ENCODE peak calls at places on chromosomes 1 and 21, in eight cellular contexts. One of them, this sample, is unnamed. For H3K9me3, the result is how much of the 10 kb centered on the place peaks cover.

GRCh38 chr1:170680428-170680827 is 16.5 kb downstream of the PRRX1 start:
- DNase-seq in stomach: no peak
- DNase-seq in prostate gland: no peak
- DNase-seq in tibial nerve: no peak
- DNase-seq in K562: no peak
- DNase-seq in body of pancreas: no peak
- DNase-seq in transverse colon: no peak
- DNase-seq in suprapubic skin: no peak
- DNase-seq in this sample: no peak

GRCh38 chr1:51924455-51924854 is 45.9 kb upstream of the NRDC start:
- DNase-seq in suprapubic skin: no peak
- DNase-seq in prostate gland: no peak
- DNase-seq in K562: peak
- DNase-seq in body of pancreas: no peak
- DNase-seq in stomach: no peak
- DNase-seq in tibial nerve: no peak
- DNase-seq in transverse colon: no peak
- DNase-seq in this sample: no peak

GRCh38 chr21:45108808-45109800 is 34.7 kb downstream of the ADARB1 start:
- DNase-seq in tibial nerve: no peak
- DNase-seq in transverse colon: no peak
- DNase-seq in body of pancreas: no peak
- DNase-seq in stomach: no peak
- DNase-seq in K562: no peak
- DNase-seq in prostate gland: no peak
- DNase-seq in suprapubic skin: no peak
- DNase-seq in this sample: no peak

GRCh38 chr1:25006770-25007169 is 76.7 kb upstream of the RUNX3 start:
- DNase-seq in K562: no peak
- DNase-seq in transverse colon: no peak
- DNase-seq in tibial nerve: peak
- DNase-seq in prostate gland: peak
- DNase-seq in stomach: peak
- DNase-seq in body of pancreas: peak
- DNase-seq in suprapubic skin: no peak
- DNase-seq in this sample: peak

GRCh38 chr1:7831458-7831857 is 21.4 kb downstream of the UTS2 start:
- DNase-seq in K562: peak
- DNase-seq in stomach: no peak
- DNase-seq in tibial nerve: no peak
- DNase-seq in transverse colon: no peak
- DNase-seq in body of pancreas: no peak
- DNase-seq in suprapubic skin: no peak
- DNase-seq in prostate gland: no peak
- DNase-seq in this sample: no peak

GRCh38 chr1:41361495-41362356 is 492 bp downstream of the FOXO6 start:
- DNase-seq in prostate gland: no peak
- DNase-seq in transverse colon: no peak
- DNase-seq in tibial nerve: no peak
- DNase-seq in body of pancreas: peak
- DNase-seq in stomach: no peak
- DNase-seq in suprapubic skin: peak
- DNase-seq in K562: peak
- DNase-seq in this sample: no peak

GRCh38 chr1:21334214-21335087 is 44.2 kb upstream of the ECE1 start:
- DNase-seq in K562: peak
- DNase-seq in prostate gland: no peak
- DNase-seq in suprapubic skin: no peak
- DNase-seq in body of pancreas: peak
- DNase-seq in transverse colon: peak
- DNase-seq in stomach: peak
- DNase-seq in tibial nerve: peak
- DNase-seq in this sample: no peak

GRCh38 chr1:9201421-9202239 is 32.9 kb upstream of the H6PD start:
- DNase-seq in body of pancreas: no peak
- DNase-seq in suprapubic skin: no peak
- DNase-seq in K562: no peak
- DNase-seq in stomach: no peak
- DNase-seq in tibial nerve: peak
- DNase-seq in prostate gland: no peak
- DNase-seq in transverse colon: peak
- DNase-seq in this sample: no peak

GRCh38 chr1:9362488-9362887 is 69.8 kb downstream of the SPSB1 start:
- DNase-seq in body of pancreas: no peak
- DNase-seq in tibial nerve: no peak
- DNase-seq in prostate gland: no peak
- DNase-seq in transverse colon: no peak
- DNase-seq in K562: no peak
- DNase-seq in suprapubic skin: no peak
- DNase-seq in stomach: no peak
- DNase-seq in this sample: no peak

GRCh38 chr21:46012154-46012553 is 30.6 kb downstream of the COL6A1 start:
- DNase-seq in suprapubic skin: no peak
- DNase-seq in prostate gland: no peak
- DNase-seq in body of pancreas: no peak
- DNase-seq in transverse colon: no peak
- DNase-seq in tibial nerve: no peak
- DNase-seq in stomach: no peak
- DNase-seq in K562: no peak
- DNase-seq in this sample: no peak

GRCh38 chr1:183602510-183602909 is 12.3 kb upstream of the NCF2 start:
- DNase-seq in suprapubic skin: no peak
- DNase-seq in K562: no peak
- DNase-seq in transverse colon: no peak
- DNase-seq in body of pancreas: no peak
- DNase-seq in prostate gland: no peak
- DNase-seq in tibial nerve: no peak
- DNase-seq in stomach: no peak
- DNase-seq in this sample: no peak

DNA sequence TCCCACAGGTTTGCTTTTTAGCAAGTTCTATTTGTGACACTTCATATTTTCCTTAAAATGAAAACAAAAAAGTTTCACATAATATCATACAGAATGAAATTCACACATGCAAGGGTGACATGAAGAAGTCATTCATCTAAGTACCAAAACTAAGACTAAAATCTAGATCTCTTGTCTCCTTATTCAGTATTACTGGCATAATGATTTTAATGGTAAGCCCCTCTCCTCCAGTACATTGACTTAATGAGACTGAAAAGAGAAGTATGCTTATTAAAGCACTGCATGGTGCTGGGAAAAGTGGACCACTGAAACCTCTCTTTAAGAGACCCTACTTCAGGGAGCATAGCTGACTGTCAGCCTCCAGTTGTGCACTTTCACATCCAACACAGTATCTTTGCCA is 99.5 kb downstream of the NEGR1 start:
- DNase-seq in body of pancreas: no peak
- DNase-seq in stomach: no peak
- DNase-seq in prostate gland: no peak
- DNase-seq in transverse colon: no peak
- DNase-seq in tibial nerve: no peak
- DNase-seq in K562: no peak
- DNase-seq in suprapubic skin: no peak
- DNase-seq in this sample: no peak
- H3K9me3 ChIP-seq in body of pancreas: under half
- H3K9me3 ChIP-seq in stomach: under half
- H3K9me3 ChIP-seq in prostate gland: under half
- H3K9me3 ChIP-seq in transverse colon: under half
- H3K9me3 ChIP-seq in tibial nerve: under half
- H3K9me3 ChIP-seq in K562: under half
- H3K9me3 ChIP-seq in suprapubic skin: under half
- H3K9me3 ChIP-seq in this sample: under half

DNA sequence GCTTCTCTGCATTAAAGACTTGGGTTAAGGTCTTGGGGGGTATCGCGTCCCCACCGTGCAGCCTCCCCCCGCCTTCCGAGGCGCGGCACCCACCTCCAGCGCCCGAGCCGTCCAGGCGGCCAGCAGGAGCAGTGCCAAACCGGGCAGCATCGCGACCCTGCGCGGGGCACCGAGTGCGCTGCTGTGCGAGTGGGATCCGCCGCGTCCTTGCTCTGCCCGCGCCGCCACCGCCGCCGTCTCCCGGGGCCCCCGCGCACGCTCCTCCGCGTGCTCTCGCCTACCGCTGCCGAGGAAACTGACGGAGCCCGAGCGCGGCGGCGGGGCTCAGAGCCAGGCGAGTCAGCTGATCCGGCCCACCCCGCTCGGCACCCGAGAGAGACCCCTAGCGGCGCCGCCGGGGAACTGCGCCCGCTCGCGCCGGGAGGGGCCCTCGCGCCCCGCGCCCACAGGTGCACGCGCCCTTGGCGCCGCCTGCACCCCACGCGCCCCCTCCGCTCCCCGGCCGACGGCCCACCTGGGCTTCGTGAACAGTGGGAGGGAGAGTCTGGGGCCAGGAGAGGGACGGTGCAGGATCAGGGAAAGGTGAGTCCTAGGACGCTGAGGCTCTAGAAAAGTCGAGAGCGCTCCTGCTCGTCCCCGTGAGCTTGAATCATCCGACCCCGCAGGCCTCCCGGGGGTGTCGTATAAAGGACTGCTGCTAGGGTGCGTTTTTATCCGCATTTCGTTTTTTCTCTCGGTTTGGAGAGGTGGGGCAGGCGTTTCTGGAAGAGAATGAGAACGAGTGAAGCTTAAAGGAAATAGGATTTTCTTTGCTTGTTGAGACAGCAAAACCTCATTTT is at the start of gene APP:
- DNase-seq in stomach: peak
- DNase-seq in K562: peak
- DNase-seq in body of pancreas: peak
- DNase-seq in tibial nerve: peak
- DNase-seq in prostate gland: peak
- DNase-seq in transverse colon: peak
- DNase-seq in suprapubic skin: peak
- DNase-seq in this sample: peak
- TF ChIP-seq POLR2A in stomach: peak
- TF ChIP-seq POLR2A in K562: no peak
- TF ChIP-seq POLR2A in body of pancreas: peak
- TF ChIP-seq POLR2A in tibial nerve: peak
- TF ChIP-seq POLR2A in prostate gland: peak
- TF ChIP-seq POLR2A in transverse colon: peak
- TF ChIP-seq POLR2A in suprapubic skin: no peak
- TF ChIP-seq POLR2A in this sample: peak

GRCh38 chr1:2923351-2923750 is 97.9 kb upstream of the ACTRT2 start:
- DNase-seq in body of pancreas: no peak
- DNase-seq in suprapubic skin: no peak
- DNase-seq in tibial nerve: no peak
- DNase-seq in transverse colon: no peak
- DNase-seq in K562: no peak
- DNase-seq in stomach: no peak
- DNase-seq in prostate gland: no peak
- DNase-seq in this sample: peak

GRCh38 chr1:2918441-2918840 is 102.8 kb upstream of the ACTRT2 start:
- DNase-seq in body of pancreas: no peak
- DNase-seq in K562: no peak
- DNase-seq in prostate gland: no peak
- DNase-seq in tibial nerve: no peak
- DNase-seq in transverse colon: no peak
- DNase-seq in suprapubic skin: no peak
- DNase-seq in stomach: no peak
- DNase-seq in this sample: peak

GRCh38 chr1:2919826-2920225 is 101.4 kb upstream of the ACTRT2 start:
- DNase-seq in prostate gland: no peak
- DNase-seq in transverse colon: no peak
- DNase-seq in suprapubic skin: no peak
- DNase-seq in stomach: no peak
- DNase-seq in tibial nerve: no peak
- DNase-seq in K562: no peak
- DNase-seq in body of pancreas: no peak
- DNase-seq in this sample: no peak

GRCh38 chr1:2921970-2922686 is 99.1 kb upstream of the ACTRT2 start:
- DNase-seq in suprapubic skin: no peak
- DNase-seq in K562: peak
- DNase-seq in prostate gland: no peak
- DNase-seq in stomach: no peak
- DNase-seq in tibial nerve: no peak
- DNase-seq in body of pancreas: peak
- DNase-seq in transverse colon: no peak
- DNase-seq in this sample: no peak

DNA sequence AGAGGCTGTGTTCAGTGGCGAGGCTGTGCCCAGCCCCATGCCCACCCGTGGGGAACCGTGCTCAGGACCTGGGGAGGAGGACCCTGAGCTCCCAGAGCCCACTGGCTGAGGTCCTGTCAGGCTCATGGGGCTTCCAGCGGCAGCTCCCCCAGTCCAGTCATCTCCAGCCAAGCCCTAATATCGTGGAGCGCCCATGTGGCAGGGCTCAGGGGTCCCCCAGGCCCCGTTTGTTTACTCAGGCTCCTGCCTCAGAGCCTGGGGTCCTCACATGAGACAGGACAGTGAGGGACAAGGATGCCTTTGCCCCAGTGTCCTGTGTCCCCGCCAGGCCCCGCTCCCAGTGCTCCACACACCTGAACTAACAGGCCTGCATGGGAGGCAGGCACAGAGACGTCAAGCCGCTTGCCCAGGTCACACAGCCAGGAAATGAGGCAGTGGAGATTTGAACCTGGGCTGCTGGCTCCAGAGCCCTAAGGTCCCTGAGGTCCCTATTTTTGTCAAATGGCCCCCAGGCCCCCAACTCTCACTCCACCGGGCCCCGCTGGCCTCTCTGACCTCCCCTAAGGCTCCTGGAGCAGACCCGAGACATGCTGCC is 100.7 kb upstream of the ACTRT2 start:
- DNase-seq in prostate gland: no peak
- DNase-seq in K562: no peak
- DNase-seq in body of pancreas: no peak
- DNase-seq in stomach: no peak
- DNase-seq in tibial nerve: no peak
- DNase-seq in suprapubic skin: no peak
- DNase-seq in transverse colon: no peak
- DNase-seq in this sample: no peak
- H3K9me3 ChIP-seq in prostate gland: under half
- H3K9me3 ChIP-seq in K562: under half
- H3K9me3 ChIP-seq in body of pancreas: under half
- H3K9me3 ChIP-seq in stomach: under half
- H3K9me3 ChIP-seq in tibial nerve: under half
- H3K9me3 ChIP-seq in suprapubic skin: under half
- H3K9me3 ChIP-seq in transverse colon: under half
- H3K9me3 ChIP-seq in this sample: under half

DNA sequence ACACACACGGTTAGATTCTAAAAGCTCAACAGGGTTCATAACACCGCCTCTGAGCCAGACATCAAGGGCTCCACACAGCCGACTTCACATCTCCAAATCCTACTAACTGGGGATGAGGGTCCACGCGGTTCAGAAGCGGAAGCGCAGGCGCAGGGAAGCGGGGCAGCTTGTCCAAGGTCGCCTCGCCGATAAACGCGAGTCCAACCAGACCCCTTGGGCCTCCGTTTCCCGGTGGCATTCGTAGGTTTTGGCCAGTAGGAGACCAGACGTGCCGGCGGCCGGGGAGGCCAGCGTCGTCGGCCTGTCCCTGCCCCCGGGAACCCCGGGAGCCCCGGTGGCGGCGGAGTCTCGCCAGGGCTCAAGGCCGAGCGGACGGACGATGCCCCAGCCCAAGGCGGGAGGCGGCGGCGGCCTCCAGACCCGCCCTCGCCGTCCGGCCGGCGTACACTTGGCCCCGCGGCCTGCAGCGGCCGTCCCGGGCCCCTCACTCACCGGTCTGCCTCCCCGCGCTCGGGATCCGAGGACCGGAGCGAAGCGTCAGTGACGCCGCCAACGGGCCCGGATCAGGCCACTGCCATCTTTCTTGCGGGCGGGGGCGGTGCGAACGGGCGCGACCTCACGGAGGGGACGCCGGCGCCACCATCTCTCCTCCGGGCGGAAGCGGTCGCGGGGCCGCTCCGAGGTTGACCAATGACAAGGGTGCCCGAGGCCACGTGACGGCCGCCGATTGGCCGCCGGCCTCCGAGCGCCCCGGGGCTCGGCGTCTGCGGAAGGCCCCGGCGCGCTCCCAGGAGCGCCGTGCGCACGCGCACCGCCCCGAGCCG is at the start of gene SDF4:
- DNase-seq in stomach: peak
- DNase-seq in K562: peak
- DNase-seq in tibial nerve: peak
- DNase-seq in transverse colon: peak
- DNase-seq in prostate gland: peak
- DNase-seq in body of pancreas: peak
- DNase-seq in suprapubic skin: peak
- DNase-seq in this sample: peak
- TF ChIP-seq POLR2A in stomach: no peak
- TF ChIP-seq POLR2A in K562: peak
- TF ChIP-seq POLR2A in tibial nerve: no peak
- TF ChIP-seq POLR2A in transverse colon: peak
- TF ChIP-seq POLR2A in prostate gland: peak
- TF ChIP-seq POLR2A in body of pancreas: peak
- TF ChIP-seq POLR2A in suprapubic skin: no peak
- TF ChIP-seq POLR2A in this sample: peak

This sample was measured in upper lobe of left lung.